ENCODE peak calls at places on chromosomes 6 and 20, in five cellular contexts. One of them, this sample, is unnamed.

GRCh38 chr20:57856658-57857057 is 146.8 kb upstream of the PMEPA1 start:
- DNase-seq in neuronal stem cell: no peak
- DNase-seq in IMR-90: no peak
- DNase-seq in H9: peak
- DNase-seq in H1: no peak
- DNase-seq in this sample: no peak

GRCh38 chr20:60718743-60719142 is 533.3 kb upstream of the CDH4 start:
- DNase-seq in neuronal stem cell: no peak
- DNase-seq in IMR-90: no peak
- DNase-seq in H9: peak
- DNase-seq in H1: peak
- DNase-seq in this sample: no peak

GRCh38 chr20:38217791-38218565 is 42.6 kb downstream of the KIAA1755 start:
- DNase-seq in neuronal stem cell: no peak
- DNase-seq in IMR-90: peak
- DNase-seq in H9: no peak
- DNase-seq in H1: no peak
- DNase-seq in this sample: peak

GRCh38 chr6:165218816-165219215 is 90.6 kb downstream of the C6orf118 start:
- DNase-seq in neuronal stem cell: no peak
- DNase-seq in IMR-90: no peak
- DNase-seq in H9: no peak
- DNase-seq in H1: no peak
- DNase-seq in this sample: no peak

GRCh38 chr6:26336355-26337198 is 28.4 kb upstream of the BTN3A2 start:
- DNase-seq in neuronal stem cell: no peak
- DNase-seq in IMR-90: peak
- DNase-seq in H9: no peak
- DNase-seq in H1: no peak
- DNase-seq in this sample: peak

GRCh38 chr6:130708338-130708737 is 118.9 kb upstream of the SMLR1 start:
- DNase-seq in neuronal stem cell: no peak
- DNase-seq in IMR-90: peak
- DNase-seq in H9: no peak
- DNase-seq in H1: no peak
- DNase-seq in this sample: peak

GRCh38 chr6:128474481-128474880 is 45.9 kb downstream of the PTPRK start:
- DNase-seq in neuronal stem cell: no peak
- DNase-seq in IMR-90: peak
- DNase-seq in H9: no peak
- DNase-seq in H1: no peak
- DNase-seq in this sample: peak

GRCh38 chr20:43238833-43239232 is 49.1 kb upstream of the PTPRT start:
- DNase-seq in neuronal stem cell: no peak
- DNase-seq in IMR-90: no peak
- DNase-seq in H9: peak
- DNase-seq in H1: peak
- DNase-seq in this sample: peak

GRCh38 chr6:83917001-83917400 is 57.5 kb downstream of the CYB5R4 start:
- DNase-seq in neuronal stem cell: no peak
- DNase-seq in IMR-90: peak
- DNase-seq in H9: no peak
- DNase-seq in H1: no peak
- DNase-seq in this sample: no peak

GRCh38 chr6:164795091-164795490 is 514.3 kb downstream of the C6orf118 start:
- DNase-seq in neuronal stem cell: no peak
- DNase-seq in IMR-90: no peak
- DNase-seq in H9: no peak
- DNase-seq in H1: no peak
- DNase-seq in this sample: no peak

GRCh38 chr6:140923048-140923447 is 1209.7 kb upstream of the GJE1 start:
- DNase-seq in neuronal stem cell: no peak
- DNase-seq in IMR-90: no peak
- DNase-seq in H9: no peak
- DNase-seq in H1: no peak
- DNase-seq in this sample: no peak

GRCh38 chr6:166237611-166238010 is 70.0 kb upstream of the TBXT start:
- DNase-seq in neuronal stem cell: no peak
- DNase-seq in IMR-90: no peak
- DNase-seq in H9: no peak
- DNase-seq in H1: no peak
- DNase-seq in this sample: no peak

GRCh38 chr6:20932284-20932683 is 398.0 kb downstream of the CDKAL1 start:
- DNase-seq in neuronal stem cell: no peak
- DNase-seq in IMR-90: no peak
- DNase-seq in H9: no peak
- DNase-seq in H1: no peak
- DNase-seq in this sample: no peak

GRCh38 chr20:32028647-32029372 is 18.6 kb downstream of the CCM2L start:
- DNase-seq in neuronal stem cell: no peak
- DNase-seq in IMR-90: no peak
- DNase-seq in H9: peak
- DNase-seq in H1: no peak
- DNase-seq in this sample: no peak

GRCh38 chr6:134421496-134421895 is 103.6 kb upstream of the SGK1 start:
- DNase-seq in neuronal stem cell: no peak
- DNase-seq in IMR-90: peak
- DNase-seq in H9: no peak
- DNase-seq in H1: no peak
- DNase-seq in this sample: peak

GRCh38 chr6:134422426-134423231 is 104.7 kb upstream of the SGK1 start:
- DNase-seq in neuronal stem cell: no peak
- DNase-seq in IMR-90: peak
- DNase-seq in H9: no peak
- DNase-seq in H1: no peak
- DNase-seq in this sample: peak

GRCh38 chr6:134419717-134420116 is 101.8 kb upstream of the SGK1 start:
- DNase-seq in neuronal stem cell: no peak
- DNase-seq in IMR-90: peak
- DNase-seq in H9: no peak
- DNase-seq in H1: no peak
- DNase-seq in this sample: peak

GRCh38 chr6:134424131-134424794 is 106.4 kb upstream of the SGK1 start:
- DNase-seq in neuronal stem cell: no peak
- DNase-seq in IMR-90: no peak
- DNase-seq in H9: no peak
- DNase-seq in H1: no peak
- DNase-seq in this sample: no peak

GRCh38 chr6:134420638-134421181 is 102.8 kb upstream of the SGK1 start:
- DNase-seq in neuronal stem cell: no peak
- DNase-seq in IMR-90: peak
- DNase-seq in H9: no peak
- DNase-seq in H1: no peak
- DNase-seq in this sample: peak
- H2AK5ac ChIP-seq in neuronal stem cell: no peak
- H2AK5ac ChIP-seq in IMR-90: peak
- H2AK5ac ChIP-seq in H9: no peak
- H2AK5ac ChIP-seq in H1: no peak
- H2AK5ac ChIP-seq in this sample: no peak

GRCh38 chr6:98295776-98296175 is 538.6 kb upstream of the POU3F2 start:
- DNase-seq in neuronal stem cell: peak
- DNase-seq in IMR-90: no peak
- DNase-seq in H9: no peak
- DNase-seq in H1: no peak
- DNase-seq in this sample: no peak
- H2AK5ac ChIP-seq in neuronal stem cell: no peak
- H2AK5ac ChIP-seq in IMR-90: no peak
- H2AK5ac ChIP-seq in H9: no peak
- H2AK5ac ChIP-seq in H1: no peak
- H2AK5ac ChIP-seq in this sample: no peak

GRCh38 chr6:161091972-161092701 is 100.6 kb downstream of the MAP3K4 start:
- DNase-seq in neuronal stem cell: no peak
- DNase-seq in IMR-90: peak
- DNase-seq in H9: no peak
- DNase-seq in H1: no peak
- DNase-seq in this sample: peak
- H2AK5ac ChIP-seq in neuronal stem cell: no peak
- H2AK5ac ChIP-seq in IMR-90: no peak
- H2AK5ac ChIP-seq in H9: no peak
- H2AK5ac ChIP-seq in H1: no peak
- H2AK5ac ChIP-seq in this sample: no peak

GRCh38 chr6:170345662-170346061 is 39.1 kb downstream of the FAM120B start:
- DNase-seq in neuronal stem cell: no peak
- DNase-seq in IMR-90: peak
- DNase-seq in H9: no peak
- DNase-seq in H1: no peak
- DNase-seq in this sample: no peak
- H2AK5ac ChIP-seq in neuronal stem cell: no peak
- H2AK5ac ChIP-seq in IMR-90: no peak
- H2AK5ac ChIP-seq in H9: no peak
- H2AK5ac ChIP-seq in H1: no peak
- H2AK5ac ChIP-seq in this sample: no peak

This sample was measured in trophoblast cell.